ENCODE peak calls at places on chromosomes 1 and 21, in seven cellular contexts. One of them, this sample, is unnamed.

GRCh38 chr21:28687571-28687970 is 305.1 kb downstream of the LTN1 start:
- DNase-seq in BJ: no peak
- DNase-seq in IMR-90: no peak
- DNase-seq in mammary epithelial cell: peak
- DNase-seq in AG10803: no peak
- DNase-seq in kidney epithelial cell: no peak
- DNase-seq in A549: no peak
- DNase-seq in this sample: no peak

GRCh38 chr21:43369124-43369523 is 57.8 kb downstream of the SIK1 start:
- DNase-seq in BJ: no peak
- DNase-seq in IMR-90: peak
- DNase-seq in mammary epithelial cell: peak
- DNase-seq in AG10803: peak
- DNase-seq in kidney epithelial cell: no peak
- DNase-seq in A549: peak
- DNase-seq in this sample: no peak

GRCh38 chr1:3871451-3871805 is 14.2 kb downstream of the DFFB start:
- DNase-seq in BJ: no peak
- DNase-seq in IMR-90: no peak
- DNase-seq in mammary epithelial cell: no peak
- DNase-seq in AG10803: no peak
- DNase-seq in kidney epithelial cell: no peak
- DNase-seq in A549: no peak
- DNase-seq in this sample: no peak

GRCh38 chr1:110450928-110451327 is at the start of gene PROK1:
- DNase-seq in BJ: no peak
- DNase-seq in IMR-90: no peak
- DNase-seq in mammary epithelial cell: no peak
- DNase-seq in AG10803: no peak
- DNase-seq in kidney epithelial cell: no peak
- DNase-seq in A549: no peak
- DNase-seq in this sample: no peak

GRCh38 chr21:14548751-14549150 is 2.6 kb upstream of the SAMSN1 start:
- DNase-seq in BJ: no peak
- DNase-seq in IMR-90: no peak
- DNase-seq in mammary epithelial cell: peak
- DNase-seq in AG10803: no peak
- DNase-seq in kidney epithelial cell: no peak
- DNase-seq in A549: no peak
- DNase-seq in this sample: no peak

GRCh38 chr1:47449702-47450552 is 12.1 kb downstream of the FOXD2 start:
- DNase-seq in BJ: no peak
- DNase-seq in IMR-90: no peak
- DNase-seq in mammary epithelial cell: no peak
- DNase-seq in AG10803: no peak
- DNase-seq in kidney epithelial cell: no peak
- DNase-seq in A549: peak
- DNase-seq in this sample: no peak

GRCh38 chr1:227058321-227058751 is 118.2 kb downstream of the COQ8A start:
- DNase-seq in BJ: no peak
- DNase-seq in IMR-90: peak
- DNase-seq in mammary epithelial cell: peak
- DNase-seq in AG10803: peak
- DNase-seq in kidney epithelial cell: peak
- DNase-seq in A549: no peak
- DNase-seq in this sample: no peak

GRCh38 chr1:243501002-243501401 is 245.2 kb downstream of the SDCCAG8 start:
- DNase-seq in BJ: no peak
- DNase-seq in IMR-90: peak
- DNase-seq in mammary epithelial cell: peak
- DNase-seq in AG10803: peak
- DNase-seq in kidney epithelial cell: no peak
- DNase-seq in A549: no peak
- DNase-seq in this sample: no peak

GRCh38 chr1:245225267-245225666 is 70.5 kb downstream of the KIF26B start:
- DNase-seq in BJ: no peak
- DNase-seq in IMR-90: peak
- DNase-seq in mammary epithelial cell: no peak
- DNase-seq in AG10803: peak
- DNase-seq in kidney epithelial cell: no peak
- DNase-seq in A549: no peak
- DNase-seq in this sample: no peak

GRCh38 chr1:81142099-81142776 is 658.5 kb upstream of the ADGRL2 start:
- DNase-seq in BJ: peak
- DNase-seq in IMR-90: peak
- DNase-seq in mammary epithelial cell: peak
- DNase-seq in AG10803: peak
- DNase-seq in kidney epithelial cell: peak
- DNase-seq in A549: no peak
- DNase-seq in this sample: no peak

DNA sequence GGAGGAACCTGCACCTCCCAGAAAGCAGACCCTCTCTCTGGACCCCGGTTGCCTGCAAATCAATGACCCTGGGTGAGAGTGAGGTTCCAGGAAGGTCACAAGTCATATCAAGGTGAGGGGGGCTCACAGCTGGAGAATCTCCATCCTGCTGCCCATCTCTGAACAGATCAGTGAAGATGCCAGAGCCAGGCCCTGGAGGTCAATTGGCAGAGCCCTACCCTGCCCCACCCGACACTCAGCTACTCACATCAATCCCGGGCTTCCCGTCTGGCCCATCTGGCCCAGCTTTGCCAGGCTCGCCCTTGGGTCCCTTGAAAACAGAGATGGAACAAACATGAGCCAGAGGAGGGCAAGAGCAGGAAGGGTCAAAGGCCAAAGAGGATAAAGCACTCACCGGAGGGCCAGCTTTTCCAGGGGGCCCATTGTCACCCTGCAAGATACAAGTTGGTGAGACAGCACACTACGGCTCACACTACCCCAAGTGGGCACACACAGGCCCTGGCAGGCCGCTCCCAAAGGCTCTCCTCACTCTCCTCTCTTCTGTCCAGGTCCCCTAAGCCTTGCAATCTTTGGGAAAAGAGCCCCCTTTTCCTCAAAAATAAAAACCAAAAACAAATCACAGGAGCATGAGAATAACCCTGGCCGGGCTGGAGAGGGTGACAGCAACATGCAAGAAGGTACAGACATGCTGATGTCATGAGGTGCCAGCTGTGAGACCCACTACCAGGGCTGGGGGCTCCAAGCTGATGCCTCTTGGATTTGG is 2.9 kb downstream of the COL9A2 start:
- DNase-seq in BJ: no peak
- DNase-seq in IMR-90: no peak
- DNase-seq in mammary epithelial cell: no peak
- DNase-seq in AG10803: no peak
- DNase-seq in kidney epithelial cell: no peak
- DNase-seq in A549: no peak
- DNase-seq in this sample: no peak
- H3K4me3 ChIP-seq in BJ: no peak
- H3K4me3 ChIP-seq in IMR-90: no peak
- H3K4me3 ChIP-seq in mammary epithelial cell: no peak
- H3K4me3 ChIP-seq in AG10803: no peak
- H3K4me3 ChIP-seq in kidney epithelial cell: no peak
- H3K4me3 ChIP-seq in A549: no peak
- H3K4me3 ChIP-seq in this sample: no peak

GRCh38 chr1:175002910-175003517 is 3.3 kb downstream of the CACYBP start:
- DNase-seq in BJ: no peak
- DNase-seq in IMR-90: no peak
- DNase-seq in mammary epithelial cell: no peak
- DNase-seq in AG10803: peak
- DNase-seq in kidney epithelial cell: no peak
- DNase-seq in A549: no peak
- DNase-seq in this sample: no peak
- H3K4me3 ChIP-seq in BJ: no peak
- H3K4me3 ChIP-seq in IMR-90: no peak
- H3K4me3 ChIP-seq in mammary epithelial cell: no peak
- H3K4me3 ChIP-seq in AG10803: peak
- H3K4me3 ChIP-seq in kidney epithelial cell: no peak
- H3K4me3 ChIP-seq in A549: no peak
- H3K4me3 ChIP-seq in this sample: no peak

DNA sequence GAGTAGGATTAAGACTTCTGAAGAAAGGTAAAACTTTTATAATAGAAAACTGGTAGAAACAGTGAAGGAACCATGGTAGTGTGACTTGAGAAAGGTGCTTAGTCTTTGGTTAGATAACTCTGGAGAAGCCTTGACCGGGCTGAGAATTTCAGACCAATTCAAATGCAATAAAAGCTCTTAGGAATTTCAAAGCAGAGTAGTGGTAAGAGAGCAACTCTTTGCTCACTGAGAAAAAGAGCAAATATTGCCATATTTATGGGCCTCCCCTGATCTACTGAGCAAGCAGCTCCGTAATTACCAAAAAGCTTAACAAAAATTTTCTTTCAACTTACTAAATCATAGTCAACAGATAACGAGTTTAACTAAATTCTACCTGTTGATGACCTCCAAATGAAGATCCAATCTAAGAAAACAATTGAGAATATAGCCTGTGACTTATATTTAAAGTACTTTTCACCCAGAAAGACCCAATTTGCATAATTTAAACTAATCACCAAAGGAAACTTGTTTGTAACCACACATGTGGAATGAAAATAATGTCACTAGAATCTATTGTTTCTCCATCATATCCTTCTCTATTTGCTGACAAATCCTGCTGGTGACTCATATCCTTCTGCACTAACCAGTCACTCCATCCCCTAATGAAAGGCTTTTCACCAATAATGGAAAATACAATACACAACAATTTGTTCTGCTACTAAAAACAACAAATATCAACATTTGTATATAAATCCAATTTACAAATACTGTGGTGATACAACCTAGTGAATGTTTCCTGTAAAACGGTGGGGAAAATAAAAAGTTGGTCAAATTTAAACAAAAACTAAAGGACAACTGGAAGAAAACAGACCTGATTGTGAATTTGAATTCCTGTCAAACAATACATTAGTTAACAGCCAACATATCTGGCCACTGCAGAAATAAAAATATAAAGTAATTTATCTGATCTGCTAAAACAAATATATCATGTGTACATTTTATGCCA is 6.6 kb downstream of the PTP4A2 start:
- DNase-seq in BJ: no peak
- DNase-seq in IMR-90: peak
- DNase-seq in mammary epithelial cell: peak
- DNase-seq in AG10803: peak
- DNase-seq in kidney epithelial cell: no peak
- DNase-seq in A549: no peak
- DNase-seq in this sample: no peak
- H3K4me3 ChIP-seq in BJ: no peak
- H3K4me3 ChIP-seq in IMR-90: no peak
- H3K4me3 ChIP-seq in mammary epithelial cell: no peak
- H3K4me3 ChIP-seq in AG10803: no peak
- H3K4me3 ChIP-seq in kidney epithelial cell: no peak
- H3K4me3 ChIP-seq in A549: peak
- H3K4me3 ChIP-seq in this sample: peak

DNA sequence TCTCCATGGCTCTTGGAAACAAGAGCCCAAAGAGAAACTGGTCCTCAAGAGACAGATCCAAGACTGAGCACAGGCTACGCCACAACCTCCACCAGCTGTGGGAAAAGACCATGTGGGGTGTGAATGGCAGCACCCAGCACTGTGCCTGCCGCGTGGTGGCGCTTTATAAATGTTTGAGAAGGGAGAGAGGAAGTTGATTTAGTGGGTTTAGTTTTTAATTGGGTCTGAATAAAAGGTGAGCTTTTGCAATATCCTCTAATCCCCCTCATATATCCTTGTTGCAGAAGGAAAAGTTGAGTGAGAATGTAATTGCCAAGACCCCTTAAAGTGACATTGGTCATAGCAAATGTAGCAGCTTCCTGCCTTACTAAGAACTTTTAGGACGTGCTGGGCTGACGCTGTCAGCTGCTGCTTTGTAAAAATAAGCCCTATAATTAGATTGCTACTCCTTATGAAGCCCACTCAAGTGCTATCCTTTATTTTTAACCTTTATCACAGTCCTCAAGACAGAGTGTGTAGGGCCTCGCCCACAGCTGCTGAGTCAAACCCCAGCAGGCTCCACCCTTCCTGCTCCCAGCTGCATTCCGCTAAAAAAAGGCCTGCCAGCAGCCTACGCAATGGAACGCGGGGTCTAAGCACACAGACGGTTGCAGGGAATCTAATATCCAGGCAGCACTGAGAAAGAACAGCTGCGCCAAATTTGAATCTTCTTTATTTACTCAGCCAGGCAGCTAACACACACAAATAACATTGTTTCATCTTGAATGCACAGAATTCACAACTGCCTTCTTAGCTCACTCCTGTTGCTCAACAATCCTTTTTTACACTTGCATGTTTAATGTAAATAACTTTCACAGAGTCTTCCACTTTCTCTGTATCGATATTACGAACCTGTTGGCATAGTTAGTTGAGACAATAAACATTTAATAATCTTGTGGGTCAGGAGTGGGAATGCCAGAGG is 47.3 kb upstream of the PRDX6 start:
- DNase-seq in BJ: peak
- DNase-seq in IMR-90: peak
- DNase-seq in mammary epithelial cell: peak
- DNase-seq in AG10803: peak
- DNase-seq in kidney epithelial cell: peak
- DNase-seq in A549: peak
- DNase-seq in this sample: peak
- H3K4me3 ChIP-seq in BJ: no peak
- H3K4me3 ChIP-seq in IMR-90: peak
- H3K4me3 ChIP-seq in mammary epithelial cell: peak
- H3K4me3 ChIP-seq in AG10803: peak
- H3K4me3 ChIP-seq in kidney epithelial cell: no peak
- H3K4me3 ChIP-seq in A549: no peak
- H3K4me3 ChIP-seq in this sample: no peak

DNA sequence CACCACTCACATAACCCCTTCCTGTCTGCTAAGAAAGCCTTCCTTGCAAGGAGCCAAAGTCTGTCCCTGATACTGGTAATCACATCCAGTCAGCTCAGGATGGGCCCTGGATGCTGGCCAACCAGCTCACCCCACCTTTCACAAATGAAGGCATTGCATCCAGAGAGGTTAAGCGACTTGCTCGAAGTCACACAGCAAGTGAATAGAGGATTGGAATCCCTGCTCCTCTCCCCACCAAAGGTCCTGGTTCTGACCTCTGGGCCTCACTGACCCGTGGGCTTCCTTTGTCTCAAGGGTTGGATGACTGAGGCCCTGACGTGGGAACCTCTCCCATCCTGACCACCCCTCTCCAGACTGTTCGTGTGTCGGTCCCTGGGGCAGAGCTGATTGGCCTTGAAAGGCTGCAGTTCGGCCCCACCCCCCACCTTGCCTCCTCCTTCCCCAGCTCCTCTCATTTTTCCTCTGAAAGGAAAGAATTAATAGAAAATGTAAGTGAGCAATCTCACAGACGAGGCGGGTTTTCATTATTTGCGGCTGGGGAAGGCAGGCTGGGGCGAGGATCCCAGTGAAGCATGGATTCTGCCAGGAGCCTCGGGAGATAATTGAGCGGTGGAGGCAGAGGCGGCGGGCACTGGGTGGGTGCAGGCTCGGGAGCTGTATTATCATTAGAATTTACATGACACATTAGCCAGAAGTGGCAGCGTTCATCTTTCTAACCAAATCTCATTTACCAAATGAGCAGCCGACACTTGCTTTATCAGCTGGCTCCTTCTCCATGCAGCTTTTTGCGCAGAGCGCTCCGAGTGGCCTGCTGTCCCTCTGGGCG is 101.5 kb upstream of the CSF3R start:
- DNase-seq in BJ: no peak
- DNase-seq in IMR-90: no peak
- DNase-seq in mammary epithelial cell: no peak
- DNase-seq in AG10803: no peak
- DNase-seq in kidney epithelial cell: no peak
- DNase-seq in A549: no peak
- DNase-seq in this sample: no peak
- H3K4me3 ChIP-seq in BJ: no peak
- H3K4me3 ChIP-seq in IMR-90: no peak
- H3K4me3 ChIP-seq in mammary epithelial cell: no peak
- H3K4me3 ChIP-seq in AG10803: no peak
- H3K4me3 ChIP-seq in kidney epithelial cell: no peak
- H3K4me3 ChIP-seq in A549: no peak
- H3K4me3 ChIP-seq in this sample: no peak